ENCODE peak calls at places on chromosomes 3 and 15, in nine cellular contexts. A is activated B cell treated with CpG ODN at 0.5 μM for 24 hours; M is omental fat pad; X is AG10803; Q is GM23338; Y is body of pancreas; K is AG08396; J is fibroblast of the conjunctiva; U is activated CD4-positive, alpha-beta T cell treated with anti-CD3 and anti-CD28 coated beads for 48 hours. B is an unnamed sample.

GRCh38 chr3:63333815-63334214 is 55.7 kb downstream of the SYNPR start:
- DNase-seq in A (no peak), M (no peak), X (peak; percentile 5), Q (peak; percentile 41), Y (no peak), K (no peak), J (no peak), U (no peak), B (peak; percentile 34)

GRCh38 chr3:106249159-106249558 is 380.3 kb upstream of the CBLB start:
- DNase-seq in A (no peak), M (no peak), X (peak; percentile 80), Q (no peak), Y (no peak), K (peak; percentile 8), J (peak; percentile 36), U (no peak), B (peak; percentile 13)

GRCh38 chr3:115512565-115513410 is 110.5 kb upstream of the GAP43 start:
- DNase-seq in A (no peak), M (no peak), X (peak; percentile 16), Q (peak; percentile 97), Y (peak; percentile 58), K (peak; percentile 17), J (peak; percentile 4), U (peak; percentile 9), B (peak; percentile 60)

GRCh38 chr15:37106490-37107001 is 6.2 kb upstream of the MEIS2 start:
- DNase-seq in A (no peak), M (no peak), X (no peak), Q (peak; percentile 90), Y (no peak), K (no peak), J (no peak), U (no peak), B (peak; percentile 61)

GRCh38 chr15:89531796-89532537 is 35.6 kb upstream of the RHCG start:
- DNase-seq in A (no peak), M (no peak), X (no peak), Q (no peak), Y (no peak), K (no peak), J (no peak), U (no peak), B (no peak)

GRCh38 chr3:162719684-162720341 is 1223.2 kb downstream of the OTOL1 start:
- DNase-seq in A (no peak), M (no peak), X (peak; percentile 88), Q (no peak), Y (no peak), K (peak; percentile 45), J (peak; percentile 72), U (no peak), B (peak; percentile 96)

GRCh38 chr3:11172136-11172670 is 17.9 kb downstream of the HRH1 start:
- DNase-seq in A (no peak), M (no peak), X (no peak), Q (no peak), Y (no peak), K (no peak), J (no peak), U (no peak), B (no peak)

GRCh38 chr3:33796137-33796536 is 2.3 kb upstream of the PDCD6IP start:
- DNase-seq in A (no peak), M (no peak), X (no peak), Q (no peak), Y (no peak), K (no peak), J (no peak), U (no peak), B (no peak)

GRCh38 chr3:125062904-125063618 is 7.3 kb upstream of the HEG1 start:
- DNase-seq in A (no peak), M (no peak), X (peak; percentile 99), Q (no peak), Y (peak; percentile 39), K (peak; percentile 83), J (peak; percentile 69), U (no peak), B (peak; percentile 91)

GRCh38 chr15:68608206-68608843 is 29.5 kb downstream of the CORO2B start:
- DNase-seq in A (no peak), M (peak; percentile 47), X (peak; percentile 16), Q (peak; percentile 62), Y (peak; percentile 65), K (no peak), J (peak; percentile 55), U (no peak), B (peak; percentile 91)

GRCh38 chr3:127959873-127960272 is 44.8 kb downstream of the KBTBD12 start:
- DNase-seq in A (no peak), M (no peak), X (no peak), Q (peak; percentile 73), Y (peak; percentile 49), K (no peak), J (no peak), U (no peak), B (peak; percentile 40)

GRCh38 chr15:93983501-93983900 is 247.9 kb upstream of the MCTP2 start:
- DNase-seq in A (no peak), M (no peak), X (no peak), Q (no peak), Y (peak; percentile 23), K (no peak), J (no peak), U (no peak), B (no peak)

GRCh38 chr3:36525115-36525711 is 144.9 kb downstream of the STAC start:
- DNase-seq in A (no peak), M (no peak), X (peak; percentile 87), Q (peak; percentile 8), Y (no peak), K (peak; percentile 33), J (peak; percentile 31), U (no peak), B (peak; percentile 84)

GRCh38 chr3:178754852-178755510 is 218.7 kb downstream of the KCNMB2 start:
- DNase-seq in A (no peak), M (no peak), X (no peak), Q (no peak), Y (no peak), K (no peak), J (no peak), U (no peak), B (no peak)

GRCh38 chr3:13455644-13456043 is 24.5 kb upstream of the HDAC11 start:
- DNase-seq in A (no peak), M (no peak), X (no peak), Q (no peak), Y (no peak), K (no peak), J (no peak), U (no peak), B (no peak)

GRCh38 chr3:24944803-24945202 is 450.2 kb upstream of the THRB start:
- DNase-seq in A (no peak), M (no peak), X (no peak), Q (no peak), Y (no peak), K (no peak), J (no peak), U (no peak), B (no peak)

GRCh38 chr3:45435961-45436360 is 47.6 kb downstream of the LARS2 start:
- DNase-seq in A (no peak), M (no peak), X (peak; percentile 5), Q (no peak), Y (no peak), K (no peak), J (no peak), U (no peak), B (no peak)

GRCh38 chr3:8589880-8590556 is 54.6 kb downstream of the SSUH2 start:
- DNase-seq in A (no peak), M (no peak), X (peak; percentile 93), Q (no peak), Y (no peak), K (no peak), J (no peak), U (no peak), B (peak; percentile 79)

GRCh38 chr15:26572606-26573350 is 200.1 kb downstream of the GABRB3 start:
- DNase-seq in A (no peak), M (no peak), X (no peak), Q (no peak), Y (no peak), K (no peak), J (no peak), U (no peak), B (no peak)

GRCh38 chr3:114456742-114457141 is 162.9 kb downstream of the TIGIT start:
- DNase-seq in A (no peak), M (no peak), X (no peak), Q (no peak), Y (no peak), K (no peak), J (no peak), U (no peak), B (no peak)

GRCh38 chr15:68894208-68894607 is 36.1 kb upstream of the SPESP1 start:
- DNase-seq in A (no peak), M (no peak), X (no peak), Q (peak; percentile 3), Y (no peak), K (no peak), J (no peak), U (no peak), B (no peak)

GRCh38 chr3:10248984-10249748 is 907 bp downstream of the TATDN2 start:
- DNase-seq in A (peak; percentile 26), M (no peak), X (no peak), Q (peak; percentile 55), Y (peak; percentile 24), K (peak; percentile 55), J (no peak), U (peak; percentile 85), B (no peak)

GRCh38 chr15:72222433-72222832 is 8.6 kb downstream of the PKM start:
- DNase-seq in A (no peak), M (no peak), X (peak; percentile 64), Q (no peak), Y (no peak), K (no peak), J (peak; percentile 43), U (no peak), B (no peak)

GRCh38 chr15:58066042-58066867 is 744 bp upstream of the ALDH1A2 start:
- DNase-seq in A (peak; percentile 46), M (peak; percentile 29), X (peak; percentile 29), Q (peak; percentile 81), Y (peak; percentile 66), K (peak; percentile 64), J (peak; percentile 16), U (peak; percentile 64), B (peak; percentile 38)

GRCh38 chr15:78045189-78045588 is 32.3 kb downstream of the TBC1D2B start:
- DNase-seq in A (no peak), M (no peak), X (no peak), Q (no peak), Y (no peak), K (no peak), J (no peak), U (no peak), B (no peak)

GRCh38 chr15:69976366-69976994 is 121.2 kb downstream of the TLE3 start:
- DNase-seq in A (no peak), M (no peak), X (peak; percentile 36), Q (peak; percentile 87), Y (peak; percentile 38), K (peak; percentile 39), J (no peak), U (peak; percentile 71), B (peak; percentile 46)

GRCh38 chr3:100789582-100789981 is 80.3 kb downstream of the TFG start:
- DNase-seq in A (no peak), M (no peak), X (no peak), Q (no peak), Y (no peak), K (no peak), J (no peak), U (no peak), B (no peak)

GRCh38 chr3:49462222-49462621 is 7.8 kb upstream of the DAG1 start:
- DNase-seq in A (no peak), M (no peak), X (peak; percentile 36), Q (no peak), Y (no peak), K (peak; percentile 20), J (no peak), U (no peak), B (peak; percentile 16)